ENCODE peak calls at places on chromosomes 13 and 19, in five cellular contexts. S is mesenteric fat pad, J is NCI-H2107, G is uterus, O is NCI-H510A. Q is an unnamed sample.

GRCh38 chr19:16470541-16470910 is 1.2 kb downstream of the EPS15L1 start:
- DNase-seq in J (no peak), O (no peak), G (no peak), S (no peak), Q (no peak)

GRCh38 chr19:12610540-12611360 is at the start of the genes ZNF490 and ZNF791:
- DNase-seq in J (peak; percentile 91), G (peak; percentile 98), S (peak; percentile 98), O (peak; percentile 96), Q (peak; percentile 98)

GRCh38 chr19:41883463-41883820 is 458 bp downstream of the ARHGEF1 start:
- DNase-seq in J (no peak), S (no peak), O (no peak), G (no peak), Q (no peak)

GRCh38 chr13:40665061-40665753 is 1.2 kb downstream of the FOXO1 start:
- DNase-seq in G (peak; percentile 48), J (no peak), S (no peak), O (no peak), Q (no peak)

GRCh38 chr13:38348890-38349289 is 761 bp upstream of the UFM1 start:
- DNase-seq in O (no peak), G (no peak), S (no peak), J (no peak), Q (no peak)

GRCh38 chr19:16590876-16591802 is 18.9 kb upstream of the SLC35E1 start:
- DNase-seq in G (no peak), O (no peak), J (no peak), S (no peak), Q (no peak)

GRCh38 chr13:60959427-60959826 is 456.2 kb downstream of the PCDH20 start:
- DNase-seq in S (no peak), G (no peak), J (no peak), O (no peak), Q (no peak)

GRCh38 chr19:44777715-44778347 is at the start of gene CBLC:
- DNase-seq in J (peak; percentile 35), S (no peak), G (no peak), O (peak; percentile 27), Q (no peak)

GRCh38 chr13:67841071-67841470 is 610.9 kb upstream of the PCDH9 start:
- DNase-seq in J (no peak), G (no peak), O (no peak), S (no peak), Q (no peak)

GRCh38 chr13:113649212-113649611 is 8.8 kb downstream of the ATP4B start:
- DNase-seq in G (peak; percentile 8), O (no peak), S (peak; percentile 53), J (no peak), Q (no peak)

GRCh38 chr19:39047076-39047475 is 14.7 kb upstream of the FBXO27 start:
- DNase-seq in S (no peak), J (no peak), G (no peak), O (no peak), Q (no peak)

GRCh38 chr19:17460372-17461230 is at the start of gene NXNL1:
- DNase-seq in S (no peak), J (no peak), G (no peak), O (no peak), Q (no peak)

GRCh38 chr13:49776871-49777270 is 15.6 kb downstream of the KPNA3 start:
- DNase-seq in O (no peak), G (no peak), S (no peak), J (no peak), Q (no peak)

GRCh38 chr13:80945328-80945727 is 604.4 kb upstream of the SPRY2 start:
- DNase-seq in S (no peak), G (no peak), O (no peak), J (no peak), Q (no peak)

GRCh38 chr13:97274782-97275252 is 52.7 kb downstream of the MBNL2 start:
- DNase-seq in J (no peak), S (no peak), O (no peak), G (no peak), Q (no peak)

GRCh38 chr19:56953411-56953810 is 112.9 kb upstream of the PEG3 start:
- DNase-seq in O (no peak), G (no peak), J (no peak), S (no peak), Q (no peak)

GRCh38 chr19:19406878-19407639 is 1.6 kb downstream of the GATAD2A start:
- DNase-seq in G (no peak), O (no peak), J (no peak), S (no peak), Q (no peak)

GRCh38 chr19:18611327-18612050 is 1.2 kb upstream of the TMEM59L start:
- DNase-seq in S (no peak), G (no peak), J (no peak), O (no peak), Q (no peak)

GRCh38 chr13:110359840-110360301 is 52.8 kb downstream of the COL4A2 start:
- DNase-seq in G (no peak), J (no peak), S (no peak), O (no peak), Q (no peak)

GRCh38 chr13:20171364-20171763 is 10.5 kb upstream of the GJA3 start:
- DNase-seq in J (no peak), S (no peak), G (no peak), O (no peak), Q (no peak)

Q was measured in NCI-H524 treated with DMSO at 0.1 percent for 48 hours.